ENCODE peak calls at places on chromosomes 7 and 10, in four cellular contexts. C, B, K and R are unnamed samples.

GRCh38 chr10:110458583-110458920 is 39.2 kb upstream of the DUSP5 start:
- DNase-seq in C (no peak), B (no peak), K (no peak), R (no peak)

GRCh38 chr10:14564268-14564744 is 210.4 kb downstream of the FAM107B start:
- DNase-seq in C (no peak), B (no peak), K (no peak), R (no peak)

GRCh38 chr7:130793855-130794618 is 60.0 kb upstream of the KLF14 start:
- DNase-seq in C (peak), B (peak), K (no peak), R (peak)

GRCh38 chr10:13775786-13776780 is 189.3 kb downstream of the PRPF18 start:
- DNase-seq in C (peak), B (no peak), K (peak), R (peak)

GRCh38 chr10:103737735-103738367 is 117.5 kb downstream of the SH3PXD2A start:
- DNase-seq in C (peak), B (no peak), K (no peak), R (no peak)

GRCh38 chr10:987635-987905 is 664 bp upstream of the GTPBP4 start:
- DNase-seq in C (peak), B (no peak), K (peak), R (peak)

GRCh38 chr7:106313456-106313891 is 28.7 kb upstream of the NAMPT start:
- DNase-seq in C (peak), B (no peak), K (peak), R (peak)

GRCh38 chr10:32376780-32377179 is 29.8 kb upstream of the EPC1 start:
- DNase-seq in C (peak), B (no peak), K (no peak), R (no peak)

GRCh38 chr10:6445671-6446278 is 134.3 kb downstream of the PRKCQ start:
- DNase-seq in C (peak), B (peak), K (peak), R (peak)

GRCh38 chr7:139618482-139619366 is 95.2 kb downstream of the CLEC2L start:
- DNase-seq in C (peak), B (peak), K (peak), R (peak)

GRCh38 chr10:106802949-106803348 is 361.6 kb downstream of the SORCS1 start:
- DNase-seq in C (no peak), B (no peak), K (no peak), R (no peak)

GRCh38 chr7:87735360-87735759 is 107.2 kb downstream of the RUNDC3B start:
- DNase-seq in C (no peak), B (no peak), K (no peak), R (peak)

GRCh38 chr7:120743128-120743527 is 114.8 kb downstream of the TSPAN12 start:
- DNase-seq in C (no peak), B (no peak), K (peak), R (no peak)

GRCh38 chr10:46299267-46299530 is 12.4 kb downstream of the ANTXRL start:
- DNase-seq in C (no peak), B (no peak), K (no peak), R (no peak)

GRCh38 chr7:111595780-111596179 is 33.5 kb upstream of the IMMP2L start:
- DNase-seq in C (no peak), B (no peak), K (no peak), R (no peak)

GRCh38 chr7:98800996-98801395 is 68.8 kb downstream of the TMEM130 start:
- DNase-seq in C (no peak), B (no peak), K (no peak), R (no peak)

GRCh38 chr7:132066776-132067175 is 509.5 kb downstream of the PLXNA4 start:
- DNase-seq in C (peak), B (no peak), K (no peak), R (no peak)

GRCh38 chr7:141593134-141593533 is 41.9 kb downstream of the AGK start:
- DNase-seq in C (peak), B (no peak), K (no peak), R (no peak)

GRCh38 chr7:37245544-37245943 is 203.1 kb downstream of the ELMO1 start:
- DNase-seq in C (no peak), B (no peak), K (no peak), R (no peak)

GRCh38 chr10:122154733-122155366 is 116.2 kb upstream of the BTBD16 start:
- DNase-seq in C (peak), B (no peak), K (no peak), R (peak)

GRCh38 chr7:88191911-88192310 is 27.9 kb downstream of the SRI start:
- DNase-seq in C (no peak), B (no peak), K (no peak), R (no peak)

GRCh38 chr10:111240348-111240747 is 163.5 kb downstream of the ADRA2A start:
- DNase-seq in C (no peak), B (no peak), K (no peak), R (no peak)

GRCh38 chr7:128974241-128974934 is 36.7 kb downstream of the IRF5 start:
- DNase-seq in C (no peak), B (no peak), K (peak), R (no peak)

GRCh38 chr7:31986878-31987518 is 83.2 kb downstream of the PDE1C start:
- DNase-seq in C (peak), B (no peak), K (peak), R (no peak)

GRCh38 chr10:15035385-15036301 is 8.1 kb upstream of the OLAH start:
- DNase-seq in C (peak), B (no peak), K (peak), R (no peak)

GRCh38 chr7:99021941-99022560 is 121.9 kb downstream of the SMURF1 start:
- DNase-seq in C (no peak), B (no peak), K (peak), R (no peak)

DNA sequence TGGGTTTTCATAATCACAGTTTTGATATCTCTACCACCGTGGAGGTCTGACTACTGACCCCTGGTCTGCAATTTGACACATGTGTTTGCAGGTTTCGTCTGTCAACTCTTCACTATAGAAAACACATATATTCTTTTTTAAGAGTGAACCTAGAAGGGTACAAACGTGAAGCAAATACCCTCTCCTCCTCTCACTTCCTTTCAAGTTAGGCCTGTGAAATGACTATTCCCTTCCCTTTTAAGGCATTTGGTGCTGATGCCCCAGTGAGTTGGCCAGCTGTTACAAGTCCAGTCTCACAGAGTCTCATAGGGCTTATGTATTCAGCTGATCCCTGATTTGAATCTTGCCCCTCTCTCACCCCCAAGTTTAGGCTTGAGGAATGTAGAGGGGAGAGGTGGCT is 742.0 kb upstream of the IGFBP3 start:
- DNase-seq in C (no peak), B (no peak), K (no peak), R (no peak)
- H3K4me2 ChIP-seq in C (no peak), B (no peak), K (no peak), R (no peak)

DNA sequence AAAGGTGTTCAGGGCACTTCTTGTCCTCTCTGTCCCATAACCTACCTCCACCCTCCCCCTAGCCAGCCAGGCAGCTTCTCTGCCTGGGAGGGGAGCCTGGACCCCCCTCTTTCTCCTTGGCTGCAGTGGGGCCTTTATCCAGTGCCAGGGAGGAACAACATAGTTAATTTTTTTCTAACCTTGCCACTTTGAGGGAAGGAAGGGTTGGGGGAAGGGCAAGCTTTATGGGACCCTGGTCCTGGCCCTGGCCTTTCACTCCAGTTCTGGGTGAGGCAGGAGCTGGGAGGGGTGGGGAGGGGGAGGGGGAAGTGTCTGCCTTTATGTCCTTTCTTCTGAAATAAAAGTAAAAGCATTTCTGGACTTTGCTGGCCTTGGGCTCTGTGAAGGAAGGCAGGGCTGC is 4.5 kb downstream of the VGF start:
- DNase-seq in C (no peak), B (no peak), K (no peak), R (no peak)
- H3K9ac ChIP-seq in C (no peak), B (no peak), K (no peak), R (no peak)

DNA sequence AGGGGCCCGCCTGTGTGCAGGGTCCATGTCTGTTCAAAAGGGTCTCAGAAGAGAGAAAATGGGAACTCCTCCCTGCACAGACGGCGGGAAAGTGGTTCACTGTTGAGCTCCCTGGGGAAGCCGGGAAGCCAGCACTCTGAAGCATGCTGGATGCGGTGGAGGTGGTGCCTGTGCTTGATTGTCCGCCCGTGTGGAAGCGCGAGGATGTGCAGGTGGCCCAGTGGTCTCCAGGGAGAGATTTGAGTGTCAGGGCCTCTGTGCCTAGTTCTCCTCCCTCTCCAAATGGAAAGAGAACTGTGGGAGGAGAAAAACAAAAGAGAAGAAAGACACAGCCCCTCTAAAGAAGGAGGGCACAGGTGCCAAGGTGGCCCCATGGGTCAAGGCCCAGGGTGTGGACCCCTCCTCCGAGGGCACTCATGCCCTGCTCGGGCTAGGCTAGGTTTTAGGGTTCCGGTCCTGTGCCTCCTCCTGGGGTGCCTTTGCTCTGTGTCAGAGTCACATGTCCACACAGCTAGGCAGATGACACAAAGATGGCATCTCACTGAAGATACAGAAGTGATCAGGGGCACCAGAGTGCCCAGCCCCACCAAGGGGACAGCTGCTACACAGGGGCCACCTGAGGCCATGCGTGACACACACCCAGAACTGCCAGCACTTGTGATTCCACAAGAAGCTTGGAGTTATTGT is 116.6 kb upstream of the PPIF start:
- DNase-seq in C (no peak), B (no peak), K (no peak), R (no peak)
- H3K27ac ChIP-seq in C (no peak), B (no peak), K (no peak), R (no peak)

GRCh38 chr7:94396044-94396443 is 1.3 kb downstream of the COL1A2 start:
- DNase-seq in C (peak), B (no peak), K (no peak), R (no peak)
- H3K4me2 ChIP-seq in C (peak), B (no peak), K (no peak), R (no peak)